ENCODE peak calls at places on chromosomes 1 and 21, in nine cellular contexts. One of them, this sample, is unnamed. For H3K4me1, the result is how much of the 10 kb centered on the place peaks cover.

GRCh38 chr1:49297783-49298182 is 521.1 kb upstream of the BEND5 start:
- DNase-seq in upper lobe of right lung: no peak
- DNase-seq in IMR-90: no peak
- DNase-seq in fibroblast of lung: no peak
- DNase-seq in aorta: no peak
- DNase-seq in K562: no peak
- DNase-seq in adipocyte: no peak
- DNase-seq in Caco-2: no peak
- DNase-seq in lower lobe of right lung: no peak
- DNase-seq in this sample: peak

GRCh38 chr1:118081387-118081786 is 103.6 kb downstream of the SPAG17 start:
- DNase-seq in upper lobe of right lung: no peak
- DNase-seq in IMR-90: no peak
- DNase-seq in fibroblast of lung: no peak
- DNase-seq in aorta: no peak
- DNase-seq in K562: no peak
- DNase-seq in adipocyte: no peak
- DNase-seq in Caco-2: peak
- DNase-seq in lower lobe of right lung: no peak
- DNase-seq in this sample: no peak

GRCh38 chr1:65734976-65735375 is 57.7 kb upstream of the PDE4B start:
- DNase-seq in upper lobe of right lung: no peak
- DNase-seq in IMR-90: peak
- DNase-seq in fibroblast of lung: peak
- DNase-seq in aorta: no peak
- DNase-seq in K562: no peak
- DNase-seq in adipocyte: peak
- DNase-seq in Caco-2: no peak
- DNase-seq in lower lobe of right lung: no peak
- DNase-seq in this sample: no peak

GRCh38 chr1:110134050-110134595 is 16.2 kb upstream of the SLC6A17 start:
- DNase-seq in upper lobe of right lung: no peak
- DNase-seq in IMR-90: peak
- DNase-seq in fibroblast of lung: no peak
- DNase-seq in aorta: no peak
- DNase-seq in K562: no peak
- DNase-seq in adipocyte: no peak
- DNase-seq in Caco-2: no peak
- DNase-seq in lower lobe of right lung: no peak
- DNase-seq in this sample: no peak

GRCh38 chr1:234579967-234580366 is 30.0 kb downstream of the IRF2BP2 start:
- DNase-seq in upper lobe of right lung: no peak
- DNase-seq in IMR-90: no peak
- DNase-seq in fibroblast of lung: no peak
- DNase-seq in aorta: no peak
- DNase-seq in K562: peak
- DNase-seq in adipocyte: peak
- DNase-seq in Caco-2: no peak
- DNase-seq in lower lobe of right lung: no peak
- DNase-seq in this sample: no peak

GRCh38 chr21:44982558-44983244 is 42.9 kb downstream of the SLX9 start:
- DNase-seq in upper lobe of right lung: no peak
- DNase-seq in IMR-90: peak
- DNase-seq in fibroblast of lung: peak
- DNase-seq in aorta: peak
- DNase-seq in K562: no peak
- DNase-seq in adipocyte: peak
- DNase-seq in Caco-2: peak
- DNase-seq in lower lobe of right lung: peak
- DNase-seq in this sample: peak

GRCh38 chr1:41238311-41239094 is 3.6 kb downstream of the SCMH1 start:
- DNase-seq in upper lobe of right lung: no peak
- DNase-seq in IMR-90: peak
- DNase-seq in fibroblast of lung: peak
- DNase-seq in aorta: no peak
- DNase-seq in K562: peak
- DNase-seq in adipocyte: peak
- DNase-seq in Caco-2: peak
- DNase-seq in lower lobe of right lung: no peak
- DNase-seq in this sample: no peak

GRCh38 chr1:234773936-234774677 is 164.1 kb upstream of the IRF2BP2 start:
- DNase-seq in upper lobe of right lung: no peak
- DNase-seq in IMR-90: no peak
- DNase-seq in fibroblast of lung: no peak
- DNase-seq in aorta: no peak
- DNase-seq in K562: no peak
- DNase-seq in adipocyte: no peak
- DNase-seq in Caco-2: no peak
- DNase-seq in lower lobe of right lung: no peak
- DNase-seq in this sample: no peak

GRCh38 chr1:218748071-218748470 is 402.9 kb downstream of the TGFB2 start:
- DNase-seq in upper lobe of right lung: no peak
- DNase-seq in IMR-90: peak
- DNase-seq in fibroblast of lung: peak
- DNase-seq in aorta: no peak
- DNase-seq in K562: no peak
- DNase-seq in adipocyte: no peak
- DNase-seq in Caco-2: no peak
- DNase-seq in lower lobe of right lung: no peak
- DNase-seq in this sample: no peak

DNA sequence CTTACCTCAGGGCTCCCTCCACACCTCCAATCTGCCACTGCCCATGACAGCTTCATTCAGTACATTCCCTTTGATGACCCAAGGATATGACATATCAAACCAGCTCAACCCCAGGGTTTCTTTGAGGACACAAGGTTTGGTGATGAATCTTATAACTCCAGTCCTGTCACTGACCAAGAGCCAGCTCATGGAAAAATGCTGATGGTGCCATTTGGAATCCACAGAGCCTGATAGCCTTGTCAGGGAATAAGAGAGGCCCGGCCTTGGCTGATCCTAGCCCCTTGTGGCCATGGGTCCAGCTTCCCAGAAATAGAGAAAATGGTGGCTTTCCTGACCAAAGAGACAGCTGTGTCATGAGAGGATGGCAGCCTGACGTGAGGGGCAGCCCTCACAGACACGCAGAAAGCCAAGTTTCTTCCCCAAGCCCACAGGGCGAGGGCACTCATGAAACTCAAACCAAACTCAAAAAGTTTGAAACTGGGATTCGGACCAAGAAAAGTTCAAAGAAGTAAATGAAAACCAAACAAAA is 75.4 kb downstream of the SH3BGR start:
- DNase-seq in upper lobe of right lung: no peak
- DNase-seq in IMR-90: no peak
- DNase-seq in fibroblast of lung: no peak
- DNase-seq in aorta: no peak
- DNase-seq in K562: no peak
- DNase-seq in adipocyte: no peak
- DNase-seq in Caco-2: no peak
- DNase-seq in lower lobe of right lung: no peak
- DNase-seq in this sample: no peak
- H3K4me1 ChIP-seq in upper lobe of right lung: under half
- H3K4me1 ChIP-seq in IMR-90: under half
- H3K4me1 ChIP-seq in fibroblast of lung: under half
- H3K4me1 ChIP-seq in aorta: under half
- H3K4me1 ChIP-seq in K562: under half
- H3K4me1 ChIP-seq in adipocyte: under half
- H3K4me1 ChIP-seq in Caco-2: under half
- H3K4me1 ChIP-seq in lower lobe of right lung: under half
- H3K4me1 ChIP-seq in this sample: under half

GRCh38 chr1:8456306-8456912 is 138.5 kb downstream of the SLC45A1 start:
- DNase-seq in upper lobe of right lung: no peak
- DNase-seq in IMR-90: peak
- DNase-seq in fibroblast of lung: peak
- DNase-seq in aorta: no peak
- DNase-seq in K562: no peak
- DNase-seq in adipocyte: peak
- DNase-seq in Caco-2: no peak
- DNase-seq in lower lobe of right lung: no peak
- DNase-seq in this sample: no peak

GRCh38 chr1:8455700-8456305 is 137.9 kb downstream of the SLC45A1 start:
- DNase-seq in upper lobe of right lung: no peak
- DNase-seq in IMR-90: peak
- DNase-seq in fibroblast of lung: no peak
- DNase-seq in aorta: no peak
- DNase-seq in K562: no peak
- DNase-seq in adipocyte: no peak
- DNase-seq in Caco-2: no peak
- DNase-seq in lower lobe of right lung: peak
- DNase-seq in this sample: no peak

GRCh38 chr1:8456991-8457390 is 139.1 kb downstream of the SLC45A1 start:
- DNase-seq in upper lobe of right lung: no peak
- DNase-seq in IMR-90: no peak
- DNase-seq in fibroblast of lung: no peak
- DNase-seq in aorta: no peak
- DNase-seq in K562: no peak
- DNase-seq in adipocyte: no peak
- DNase-seq in Caco-2: no peak
- DNase-seq in lower lobe of right lung: no peak
- DNase-seq in this sample: no peak

GRCh38 chr1:8458607-8459006 is 140.7 kb downstream of the SLC45A1 start:
- DNase-seq in upper lobe of right lung: no peak
- DNase-seq in IMR-90: no peak
- DNase-seq in fibroblast of lung: no peak
- DNase-seq in aorta: no peak
- DNase-seq in K562: no peak
- DNase-seq in adipocyte: no peak
- DNase-seq in Caco-2: no peak
- DNase-seq in lower lobe of right lung: no peak
- DNase-seq in this sample: no peak

GRCh38 chr1:8457771-8458409 is 140.0 kb downstream of the SLC45A1 start:
- DNase-seq in upper lobe of right lung: no peak
- DNase-seq in IMR-90: no peak
- DNase-seq in fibroblast of lung: no peak
- DNase-seq in aorta: no peak
- DNase-seq in K562: no peak
- DNase-seq in adipocyte: no peak
- DNase-seq in Caco-2: no peak
- DNase-seq in lower lobe of right lung: no peak
- DNase-seq in this sample: no peak
- H3K4me1 ChIP-seq in upper lobe of right lung: half or more
- H3K4me1 ChIP-seq in IMR-90: under half
- H3K4me1 ChIP-seq in fibroblast of lung: under half
- H3K4me1 ChIP-seq in aorta: under half
- H3K4me1 ChIP-seq in K562: under half
- H3K4me1 ChIP-seq in adipocyte: under half
- H3K4me1 ChIP-seq in Caco-2: under half
- H3K4me1 ChIP-seq in lower lobe of right lung: under half
- H3K4me1 ChIP-seq in this sample: under half

GRCh38 chr21:42761776-42762335 is 108.4 kb downstream of the PDE9A start:
- DNase-seq in upper lobe of right lung: no peak
- DNase-seq in IMR-90: no peak
- DNase-seq in fibroblast of lung: no peak
- DNase-seq in aorta: no peak
- DNase-seq in K562: no peak
- DNase-seq in adipocyte: no peak
- DNase-seq in Caco-2: no peak
- DNase-seq in lower lobe of right lung: peak
- DNase-seq in this sample: peak

GRCh38 chr21:42759594-42759927 is 106.1 kb downstream of the PDE9A start:
- DNase-seq in upper lobe of right lung: no peak
- DNase-seq in IMR-90: no peak
- DNase-seq in fibroblast of lung: no peak
- DNase-seq in aorta: no peak
- DNase-seq in K562: no peak
- DNase-seq in adipocyte: no peak
- DNase-seq in Caco-2: no peak
- DNase-seq in lower lobe of right lung: no peak
- DNase-seq in this sample: no peak

GRCh38 chr21:42758721-42759593 is 105.5 kb downstream of the PDE9A start:
- DNase-seq in upper lobe of right lung: no peak
- DNase-seq in IMR-90: no peak
- DNase-seq in fibroblast of lung: no peak
- DNase-seq in aorta: no peak
- DNase-seq in K562: no peak
- DNase-seq in adipocyte: no peak
- DNase-seq in Caco-2: no peak
- DNase-seq in lower lobe of right lung: peak
- DNase-seq in this sample: no peak

GRCh38 chr21:42760361-42760970 is 107.0 kb downstream of the PDE9A start:
- DNase-seq in upper lobe of right lung: no peak
- DNase-seq in IMR-90: no peak
- DNase-seq in fibroblast of lung: no peak
- DNase-seq in aorta: no peak
- DNase-seq in K562: no peak
- DNase-seq in adipocyte: no peak
- DNase-seq in Caco-2: no peak
- DNase-seq in lower lobe of right lung: peak
- DNase-seq in this sample: no peak

DNA sequence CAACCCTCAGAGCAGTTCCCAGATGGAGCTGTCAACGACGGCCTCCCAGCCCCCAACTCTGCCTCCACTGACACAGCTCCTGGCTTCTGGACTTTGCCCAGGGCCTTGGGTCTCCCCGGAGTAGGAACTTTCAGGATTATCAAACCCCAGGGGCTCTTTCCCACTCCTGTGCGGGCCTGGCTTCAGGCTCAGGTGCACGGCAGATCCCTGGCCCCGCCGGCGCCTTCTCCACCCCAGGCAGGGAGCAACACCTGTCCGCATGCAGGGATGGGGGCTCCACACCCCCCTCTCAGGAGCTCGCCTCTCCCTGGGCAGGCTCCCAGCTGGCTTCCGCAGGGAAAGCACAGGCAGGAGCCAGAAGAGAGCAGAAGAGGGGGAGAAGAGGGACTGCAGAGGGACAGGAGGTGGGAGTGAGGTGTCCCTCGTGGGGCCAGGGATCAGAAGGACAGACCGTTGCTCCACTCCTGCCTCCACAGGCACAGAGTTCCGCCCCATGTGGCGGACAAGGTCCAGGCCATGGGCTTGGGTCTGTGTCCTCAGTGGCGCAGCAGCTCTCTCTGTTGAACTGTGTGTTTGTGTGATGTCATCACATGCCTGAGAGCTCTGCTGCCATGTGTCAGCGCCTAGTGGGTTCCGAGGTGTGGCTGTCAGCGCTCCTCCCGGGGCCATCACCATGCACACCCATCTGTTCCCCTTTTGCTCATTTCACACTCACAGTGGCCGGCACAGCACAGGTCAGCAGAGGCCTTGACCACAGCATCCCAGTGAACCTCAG is 107.7 kb downstream of the PDE9A start:
- DNase-seq in upper lobe of right lung: no peak
- DNase-seq in IMR-90: no peak
- DNase-seq in fibroblast of lung: no peak
- DNase-seq in aorta: no peak
- DNase-seq in K562: no peak
- DNase-seq in adipocyte: no peak
- DNase-seq in Caco-2: peak
- DNase-seq in lower lobe of right lung: peak
- DNase-seq in this sample: no peak
- H3K4me1 ChIP-seq in upper lobe of right lung: under half
- H3K4me1 ChIP-seq in IMR-90: under half
- H3K4me1 ChIP-seq in fibroblast of lung: under half
- H3K4me1 ChIP-seq in aorta: under half
- H3K4me1 ChIP-seq in K562: under half
- H3K4me1 ChIP-seq in adipocyte: under half
- H3K4me1 ChIP-seq in Caco-2: under half
- H3K4me1 ChIP-seq in lower lobe of right lung: under half
- H3K4me1 ChIP-seq in this sample: under half

DNA sequence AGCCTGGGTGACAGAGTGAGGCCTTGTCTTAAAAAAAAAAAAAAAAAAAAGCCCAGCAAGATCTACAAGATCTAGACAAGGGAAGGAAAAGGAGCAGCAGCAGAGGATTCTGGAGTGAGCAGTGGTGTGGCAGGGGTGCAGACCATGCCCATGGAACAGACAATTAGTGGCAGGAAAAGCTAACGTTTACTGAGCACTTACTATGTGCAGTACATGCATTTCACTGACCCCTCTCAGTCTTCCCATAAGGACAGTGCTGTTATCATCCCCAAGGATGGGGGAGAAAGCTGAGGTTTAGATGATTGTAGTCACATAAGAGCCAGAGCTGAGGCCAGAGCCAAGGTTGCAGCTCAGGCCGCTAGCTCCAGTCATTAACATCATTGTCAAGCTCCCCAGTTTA is 5.9 kb downstream of the PODN start:
- DNase-seq in upper lobe of right lung: no peak
- DNase-seq in IMR-90: no peak
- DNase-seq in fibroblast of lung: no peak
- DNase-seq in aorta: no peak
- DNase-seq in K562: no peak
- DNase-seq in adipocyte: no peak
- DNase-seq in Caco-2: no peak
- DNase-seq in lower lobe of right lung: no peak
- DNase-seq in this sample: no peak
- H3K4me1 ChIP-seq in upper lobe of right lung: under half
- H3K4me1 ChIP-seq in IMR-90: under half
- H3K4me1 ChIP-seq in fibroblast of lung: under half
- H3K4me1 ChIP-seq in aorta: under half
- H3K4me1 ChIP-seq in K562: under half
- H3K4me1 ChIP-seq in adipocyte: under half
- H3K4me1 ChIP-seq in Caco-2: under half
- H3K4me1 ChIP-seq in lower lobe of right lung: under half
- H3K4me1 ChIP-seq in this sample: under half

This sample was measured in kidney.